ENCODE peak calls at places on chromosome 11, in seven cellular contexts. D is brain microvascular endothelial cell; R is colonic mucosa; U is neuronal stem cell; Y is tibial artery; K is CD4-positive, alpha-beta memory T cell; W is left ventricle myocardium inferior. T is an unnamed sample.

GRCh38 chr11:67351275-67352005 is 1.9 kb downstream of the POLD4 start:
- DNase-seq in Y (no peak), U (no peak), W (peak), D (no peak), K (peak), R (peak), T (peak)

GRCh38 chr11:93857413-93858185 is 7.2 kb upstream of the VSTM5 start:
- DNase-seq in K (no peak), Y (no peak), W (no peak), U (no peak), D (no peak), R (no peak), T (no peak)

GRCh38 chr11:79066456-79067354 is 374.1 kb downstream of the TENM4 start:
- DNase-seq in R (no peak), K (no peak), W (no peak), D (no peak), Y (no peak), U (no peak), T (no peak)

GRCh38 chr11:101456812-101457211 is 127.0 kb downstream of the TRPC6 start:
- DNase-seq in W (no peak), Y (no peak), U (no peak), K (no peak), D (no peak), R (no peak), T (no peak)

GRCh38 chr11:46006418-46007070 is 84.1 kb downstream of the LARGE2 start:
- DNase-seq in W (no peak), Y (no peak), U (peak), D (peak), K (peak), R (peak), T (no peak)

GRCh38 chr11:921921-922678 is 3.6 kb upstream of the AP2A2 start:
- DNase-seq in R (no peak), K (no peak), Y (no peak), D (no peak), U (no peak), W (no peak), T (no peak)

GRCh38 chr11:66744485-66745355 is 15.7 kb upstream of the SPTBN2 start:
- DNase-seq in U (peak), W (peak), D (peak), Y (peak), R (peak), K (peak), T (peak)

GRCh38 chr11:93529707-93530467 is 13.3 kb downstream of the SMCO4 start:
- DNase-seq in D (peak), R (no peak), U (no peak), W (no peak), Y (no peak), K (no peak), T (peak)

GRCh38 chr11:63492441-63492840 is 1.5 kb upstream of the PLAAT5 start:
- DNase-seq in U (no peak), R (no peak), W (no peak), K (no peak), Y (no peak), D (no peak), T (no peak)

GRCh38 chr11:12768731-12769673 is 94.8 kb downstream of the TEAD1 start:
- DNase-seq in Y (no peak), R (no peak), U (no peak), K (no peak), D (no peak), W (no peak), T (no peak)

GRCh38 chr11:46659908-46660307 is 40.5 kb downstream of the ARHGAP1 start:
- DNase-seq in R (no peak), U (no peak), W (no peak), K (no peak), D (peak), Y (peak), T (no peak)

GRCh38 chr11:28621648-28622215 is 513.5 kb downstream of the METTL15 start:
- DNase-seq in R (no peak), K (no peak), U (no peak), Y (no peak), W (no peak), D (peak), T (no peak)

GRCh38 chr11:27437824-27438594 is 34.6 kb downstream of the LGR4 start:
- DNase-seq in R (no peak), D (no peak), U (no peak), K (no peak), Y (no peak), W (no peak), T (no peak)

GRCh38 chr11:123301696-123302400 is 106.8 kb upstream of the CLMP start:
- DNase-seq in D (no peak), U (peak), Y (no peak), W (peak), K (peak), R (peak), T (peak)

GRCh38 chr11:125224391-125225015 is 60.0 kb downstream of the PKNOX2 start:
- DNase-seq in D (peak), Y (no peak), K (no peak), U (no peak), W (no peak), R (peak), T (no peak)

GRCh38 chr11:70494559-70495350 is 96.4 kb downstream of the CTTN start:
- DNase-seq in W (peak), K (no peak), D (no peak), U (no peak), R (no peak), Y (peak), T (peak)

GRCh38 chr11:61011239-61011870 is 39.9 kb downstream of the CD6 start:
- DNase-seq in Y (no peak), D (no peak), U (no peak), K (no peak), R (no peak), W (no peak), T (no peak)

GRCh38 chr11:32071811-32072210 is 19.1 kb upstream of the RCN1 start:
- DNase-seq in K (no peak), D (peak), R (no peak), Y (no peak), W (no peak), U (peak), T (no peak)

GRCh38 chr11:80838153-80838552 is 1397.3 kb upstream of the TENM4 start:
- DNase-seq in Y (no peak), R (no peak), U (no peak), K (no peak), W (no peak), D (no peak), T (no peak)

DNA sequence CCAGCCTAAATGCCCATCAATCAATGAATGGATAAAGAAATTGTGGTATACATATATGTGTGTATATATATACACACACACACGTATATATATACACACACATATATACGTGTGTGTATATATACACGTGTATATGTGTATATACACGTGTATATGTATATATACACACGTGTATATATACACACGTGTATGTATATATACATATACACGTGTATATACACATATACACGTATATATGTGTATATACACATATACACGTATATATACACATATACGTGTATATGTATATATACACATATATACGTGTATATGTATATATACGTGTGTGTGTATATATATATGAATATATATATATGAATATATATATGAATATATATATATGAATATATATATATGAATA is 54.1 kb downstream of the C2CD3 start:
- DNase-seq in U (no peak), K (no peak), W (no peak), R (no peak), Y (no peak), D (no peak), T (no peak)
- H3K27ac ChIP-seq in U (no peak), K (no peak), W (no peak), R (no peak), Y (no peak), D (no peak), T (no peak)

GRCh38 chr11:85742348-85742747 is 56.4 kb upstream of the CCDC89 start:
- DNase-seq in W (no peak), U (no peak), Y (no peak), R (no peak), K (no peak), D (no peak), T (no peak)
- H3K27ac ChIP-seq in W (no peak), U (no peak), Y (peak), R (peak), K (no peak), D (no peak), T (peak)

GRCh38 chr11:57203359-57203758 is 21.6 kb downstream of the LRRC55 start:
- DNase-seq in K (no peak), U (no peak), R (peak), D (no peak), W (peak), Y (no peak), T (no peak)
- H3K27ac ChIP-seq in K (no peak), U (no peak), R (no peak), D (no peak), W (peak), Y (no peak), T (no peak)

GRCh38 chr11:64848214-64848778 is 3.8 kb upstream of the CDC42BPG start:
- DNase-seq in W (no peak), U (no peak), Y (no peak), R (no peak), K (no peak), D (no peak), T (no peak)
- H3K27ac ChIP-seq in W (peak), U (no peak), Y (peak), R (peak), K (peak), D (no peak), T (peak)

DNA sequence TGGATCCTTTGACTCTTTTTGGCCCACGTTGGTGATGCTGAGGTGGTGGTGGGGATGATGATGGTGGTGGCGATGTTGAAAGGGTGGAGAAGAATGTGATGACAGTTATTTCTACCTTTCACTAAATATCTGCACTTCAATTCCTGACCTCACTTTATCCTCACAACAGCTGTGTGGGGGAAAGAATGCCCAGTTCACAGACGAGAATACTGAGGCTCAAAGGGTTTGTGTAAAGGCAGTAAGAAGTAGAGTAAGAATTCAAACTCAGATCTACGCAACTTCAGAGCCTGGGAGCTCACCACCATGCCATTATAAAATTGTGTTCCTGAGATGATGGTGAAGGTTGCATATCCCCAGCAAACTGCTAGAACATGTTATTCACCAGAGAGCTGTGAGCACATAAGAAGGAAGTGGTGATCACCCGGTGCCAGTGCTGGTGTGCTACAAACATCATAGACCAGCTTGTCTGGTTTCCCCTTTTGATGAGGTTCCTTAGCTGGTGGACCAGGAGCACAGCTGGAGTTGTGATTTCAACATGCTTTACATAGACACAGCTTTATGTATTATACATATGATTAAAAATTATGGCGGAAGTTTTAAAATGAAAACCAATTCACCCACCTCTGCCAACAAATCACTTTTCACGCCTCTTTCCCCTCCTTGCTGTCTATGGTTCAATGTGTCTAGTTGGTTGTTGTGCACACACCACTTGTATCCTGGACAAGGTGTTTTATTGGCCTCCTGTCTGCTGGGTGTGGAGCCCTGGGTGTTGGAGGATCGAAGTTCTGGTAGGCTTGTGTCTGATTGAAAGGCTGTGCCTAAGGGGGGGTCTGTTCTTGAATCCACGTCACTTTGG is 6.2 kb downstream of the ST14 start:
- DNase-seq in Y (no peak), U (no peak), W (no peak), K (no peak), D (no peak), R (peak), T (no peak)
- H3K27ac ChIP-seq in Y (no peak), U (no peak), W (no peak), K (no peak), D (peak), R (peak), T (peak)

DNA sequence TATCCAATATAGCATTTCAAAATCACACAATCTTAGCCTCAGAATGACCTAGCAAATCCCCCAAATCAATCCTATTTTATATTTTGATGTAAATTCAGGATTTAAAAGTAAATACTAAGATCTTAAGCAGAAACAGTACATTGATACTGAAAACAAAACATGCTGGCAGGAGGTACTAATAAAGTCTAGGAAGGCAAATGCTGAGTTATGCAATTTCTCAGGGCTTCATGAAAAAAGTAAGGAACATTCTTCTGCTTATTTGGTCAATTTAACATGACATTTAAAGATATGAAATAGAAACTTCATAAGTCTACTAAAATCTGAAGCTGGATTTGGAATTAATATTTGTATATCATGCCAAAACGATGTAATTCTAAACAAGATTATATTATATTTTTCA is 153.3 kb downstream of the SWAP70 start:
- DNase-seq in R (no peak), Y (no peak), W (no peak), D (no peak), K (no peak), U (no peak), T (no peak)
- H3K27ac ChIP-seq in R (no peak), Y (no peak), W (no peak), D (no peak), K (no peak), U (no peak), T (no peak)

GRCh38 chr11:65262775-65263174 is 1.0 kb downstream of the POLA2 start:
- DNase-seq in W (no peak), Y (no peak), K (no peak), U (no peak), D (no peak), R (no peak), T (no peak)
- H3K27ac ChIP-seq in W (peak), Y (peak), K (peak), U (no peak), D (peak), R (peak), T (peak)